ENCODE peak calls at places on chromosomes 12 and 14, in ten cellular contexts. B is stomach, Y is transverse colon, R is breast epithelium, Q is K562, T is H1, D is suprapubic skin, L is endothelial cell of umbilical vein, P is upper lobe of left lung, S is Panc1. V is an unnamed sample.

GRCh38 chr14:93033983-93034670 is 81.6 kb downstream of the ITPK1 start:
- DNase-seq in Y (no peak), R (no peak), B (no peak), L (no peak), D (no peak), S (no peak), T (no peak), Q (peak; percentile 62), P (no peak), V (peak; percentile 65)

GRCh38 chr12:5124401-5124800 is 80.7 kb downstream of the KCNA5 start:
- DNase-seq in R (no peak), T (no peak), B (no peak), Q (no peak), Y (no peak), P (no peak), D (no peak), S (no peak), L (no peak), V (no peak)

GRCh38 chr14:104680806-104681688 is 8.4 kb upstream of the INF2 start:
- DNase-seq in Y (peak; percentile 77), P (peak; percentile 81), L (peak; percentile 77), D (peak; percentile 75), S (no peak), T (no peak), Q (no peak), B (peak; percentile 87), R (peak; percentile 68), V (no peak)

GRCh38 chr12:48279601-48280000 is 71.1 kb downstream of the ZNF641 start:
- DNase-seq in Y (no peak), S (no peak), B (no peak), L (no peak), T (no peak), P (no peak), R (no peak), Q (no peak), D (no peak), V (peak; percentile 71)

GRCh38 chr12:25981597-25981996 is 23.1 kb downstream of the RASSF8 start:
- DNase-seq in B (no peak), Q (no peak), Y (no peak), L (no peak), P (no peak), D (no peak), R (no peak), T (no peak), S (no peak), V (no peak)

GRCh38 chr12:56103823-56104108 is 593 bp upstream of the PA2G4 start:
- DNase-seq in B (no peak), P (no peak), T (no peak), D (no peak), Y (no peak), L (no peak), R (no peak), Q (no peak), S (no peak), V (no peak)

GRCh38 chr12:130026608-130027176 is 122.9 kb upstream of the TMEM132D start:
- DNase-seq in S (no peak), T (no peak), B (peak; percentile 35), Y (peak; percentile 27), P (no peak), R (no peak), D (no peak), L (no peak), Q (peak; percentile 37), V (peak; percentile 66)

GRCh38 chr12:81231574-81232368 is 153.9 kb downstream of the ACSS3 start:
- DNase-seq in Y (no peak), L (no peak), P (no peak), S (no peak), B (no peak), R (no peak), T (no peak), D (no peak), Q (no peak), V (no peak)

GRCh38 chr14:100173353-100173752 is 13.9 kb upstream of the DEGS2 start:
- DNase-seq in P (no peak), B (no peak), S (no peak), D (no peak), Y (no peak), Q (no peak), R (no peak), T (no peak), L (no peak), V (peak; percentile 35)

GRCh38 chr12:119669744-119670472 is 2.0 kb downstream of the PRKAB1 start:
- DNase-seq in Q (no peak), S (no peak), B (peak; percentile 84), D (no peak), P (peak; percentile 87), R (no peak), T (no peak), Y (peak; percentile 70), L (peak; percentile 63), V (no peak)

GRCh38 chr14:32468955-32469354 is 139.9 kb downstream of the AKAP6 start:
- DNase-seq in D (no peak), P (no peak), T (no peak), S (no peak), Y (no peak), L (peak; percentile 79), B (no peak), Q (no peak), R (no peak), V (no peak)
- TF ChIP-seq POLR2AphosphoS5 in D (no peak), P (no peak), T (no peak), S (no peak), Y (no peak), L (no peak), B (no peak), Q (no peak), R (peak; percentile 10), V (no peak)

GRCh38 chr12:104792570-104792969 is 165.5 kb downstream of the SLC41A2 start:
- DNase-seq in T (no peak), Y (no peak), D (no peak), R (peak; percentile 44), P (no peak), S (no peak), L (peak; percentile 43), Q (no peak), B (no peak), V (no peak)
- TF ChIP-seq POLR2AphosphoS5 in T (no peak), Y (no peak), D (no peak), R (no peak), P (no peak), S (no peak), L (no peak), Q (no peak), B (no peak), V (no peak)

GRCh38 chr12:29241821-29242591 is 92.9 kb downstream of the FAR2 start:
- DNase-seq in S (peak; percentile 80), L (peak; percentile 84), R (peak; percentile 31), T (no peak), P (peak; percentile 81), Q (no peak), D (no peak), Y (peak; percentile 37), B (peak; percentile 45), V (peak; percentile 10)
- TF ChIP-seq POLR2AphosphoS5 in S (no peak), L (peak; percentile 62), R (no peak), T (no peak), P (peak; percentile 47), Q (no peak), D (no peak), Y (no peak), B (peak; percentile 52), V (no peak)

DNA sequence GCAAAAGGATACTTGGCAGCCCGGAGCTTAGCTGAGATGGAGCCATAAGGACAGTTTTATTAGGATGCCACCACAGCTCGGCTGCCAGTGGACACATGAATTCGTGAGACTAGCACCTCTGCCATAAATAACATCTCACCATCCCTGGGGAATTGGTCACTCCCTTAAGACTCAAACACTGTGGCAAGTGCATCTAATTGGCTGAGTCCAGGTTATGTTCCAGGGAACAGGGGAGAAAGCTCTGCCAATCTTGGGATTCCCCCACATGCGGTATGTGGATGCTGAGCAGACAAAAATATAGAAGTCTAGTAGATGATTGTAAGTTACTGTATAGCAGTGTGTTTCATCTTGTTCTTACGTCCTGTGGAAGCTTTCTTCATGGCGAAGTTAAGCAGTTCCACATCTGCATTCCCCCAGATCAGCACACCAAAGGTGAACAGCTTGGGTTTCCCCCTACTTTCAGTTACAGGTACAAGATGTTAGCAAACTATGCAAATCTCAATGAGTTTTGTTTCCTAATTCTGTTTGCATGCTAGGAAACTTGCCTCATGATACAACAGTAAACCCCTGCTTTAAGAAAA is 131.1 kb downstream of the ETV6 start:
- DNase-seq in B (no peak), T (no peak), Q (no peak), R (no peak), Y (no peak), D (no peak), S (no peak), P (no peak), L (no peak), V (no peak)
- TF ChIP-seq POLR2AphosphoS5 in B (no peak), T (no peak), Q (no peak), R (no peak), Y (no peak), D (no peak), S (no peak), P (no peak), L (no peak), V (no peak)

DNA sequence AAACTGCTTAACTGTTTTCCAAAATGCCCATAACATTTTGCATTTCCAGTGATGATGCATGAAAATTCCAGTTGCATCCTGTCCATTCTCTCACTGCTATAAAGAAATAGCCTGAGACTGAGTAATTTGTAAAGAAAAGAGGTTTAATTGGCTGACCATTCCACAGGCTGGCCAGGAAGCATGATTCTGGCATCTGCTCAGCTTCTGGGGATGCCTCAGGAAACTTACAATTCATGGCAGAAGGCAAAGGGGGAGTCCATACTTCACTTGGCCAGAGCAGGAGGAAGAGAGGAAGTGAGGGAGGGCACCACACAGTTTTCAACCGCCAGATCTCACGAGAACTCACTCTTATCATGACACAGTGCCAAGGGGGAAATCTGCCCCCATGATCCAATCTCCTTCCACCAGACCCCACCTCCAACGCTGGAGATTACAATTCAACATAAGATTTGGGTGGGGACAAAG is 18.2 kb upstream of the CLEC2D start:
- DNase-seq in R (no peak), L (no peak), P (no peak), B (no peak), T (no peak), Y (no peak), D (no peak), Q (no peak), S (no peak), V (no peak)
- TF ChIP-seq POLR2AphosphoS5 in R (no peak), L (no peak), P (no peak), B (no peak), T (no peak), Y (no peak), D (no peak), Q (no peak), S (no peak), V (no peak)

GRCh38 chr14:81144811-81145598 is 75.8 kb downstream of the GTF2A1 start:
- DNase-seq in B (no peak), Y (no peak), R (no peak), S (no peak), L (no peak), D (no peak), Q (no peak), T (no peak), P (no peak), V (no peak)
- TF ChIP-seq POLR2AphosphoS5 in B (no peak), Y (no peak), R (no peak), S (no peak), L (no peak), D (no peak), Q (no peak), T (no peak), P (no peak), V (no peak)